ENCODE peak calls at places on chromosomes 7 and 10, in four cellular contexts. S is Caki2, M is nucleus accumbens, A is heart right ventricle. Y is an unnamed sample.
A peak's percentile ranks its signal among the peaks of the same experiment; 100 is the strongest.

GRCh38 chr10:7054915-7055314 is 355.9 kb downstream of the SFMBT2 start:
- DNase-seq in S (no peak), M (no peak), A (no peak), Y (no peak)

GRCh38 chr7:22280031-22280430 is 76.9 kb downstream of the RAPGEF5 start:
- DNase-seq in S (no peak), M (no peak), A (no peak), Y (no peak)

GRCh38 chr7:2521952-2522591 is 2.5 kb downstream of the LFNG start:
- DNase-seq in S (peak; percentile 39), M (no peak), A (peak; percentile 56), Y (no peak)

GRCh38 chr10:5968681-5969453 is 8.5 kb downstream of the IL15RA start:
- DNase-seq in S (no peak), M (no peak), A (no peak), Y (no peak)

GRCh38 chr10:93150289-93150688 is 76.6 kb downstream of the CYP26A1 start:
- DNase-seq in S (no peak), M (no peak), A (no peak), Y (no peak)

GRCh38 chr10:48501226-48501625 is 103.6 kb downstream of the ARHGAP22 start:
- DNase-seq in S (no peak), M (no peak), A (no peak), Y (no peak)

GRCh38 chr7:55128693-55129394 is 110.0 kb downstream of the EGFR start:
- DNase-seq in S (no peak), M (no peak), A (peak; percentile 81), Y (no peak)

GRCh38 chr7:20786779-20787651 is at the start of gene SP8:
- DNase-seq in S (peak; percentile 66), M (no peak), A (no peak), Y (no peak)

GRCh38 chr10:132373241-132373955 is 23.6 kb upstream of the PWWP2B start:
- DNase-seq in S (no peak), M (no peak), A (no peak), Y (no peak)

GRCh38 chr7:54946271-54946670 is 72.5 kb upstream of the EGFR start:
- DNase-seq in S (no peak), M (no peak), A (no peak), Y (no peak)

GRCh38 chr10:62178568-62178967 is 90.1 kb downstream of the RTKN2 start:
- DNase-seq in S (no peak), M (no peak), A (no peak), Y (no peak)

GRCh38 chr10:78408671-78409472 is 375.2 kb downstream of the RPS24 start:
- DNase-seq in S (no peak), M (peak; percentile 72), A (peak; percentile 88), Y (no peak)

GRCh38 chr7:132882714-132883428 is 199.0 kb downstream of the CHCHD3 start:
- DNase-seq in S (no peak), M (no peak), A (no peak), Y (no peak)

GRCh38 chr7:132769280-132769679 is 193.0 kb upstream of the PLXNA4 start:
- DNase-seq in S (no peak), M (no peak), A (no peak), Y (no peak)

GRCh38 chr10:118568327-118568848 is 27.1 kb downstream of the PRLHR start:
- DNase-seq in S (peak; percentile 54), M (no peak), A (peak; percentile 65), Y (no peak)

GRCh38 chr10:5314866-5315265 is 49.9 kb upstream of the UCN3 start:
- DNase-seq in S (no peak), M (no peak), A (no peak), Y (no peak)

GRCh38 chr7:41147651-41148360 is 555.1 kb downstream of the INHBA start:
- DNase-seq in S (no peak), M (no peak), A (no peak), Y (no peak)

GRCh38 chr7:150451097-150451793 is 815 bp downstream of the GIMAP8 start:
- DNase-seq in S (no peak), M (no peak), A (peak; percentile 57), Y (no peak)

GRCh38 chr7:151181011-151181431 is 6.0 kb downstream of the ASB10 start:
- DNase-seq in S (no peak), M (no peak), A (no peak), Y (no peak)

GRCh38 chr7:157710396-157710795 is 373.6 kb downstream of the DNAJB6 start:
- DNase-seq in S (no peak), M (no peak), A (no peak), Y (no peak)

GRCh38 chr7:131620673-131621609 is 64.5 kb upstream of the PODXL start:
- DNase-seq in S (no peak), M (no peak), A (no peak), Y (no peak)

Y was measured in caudate nucleus.